ENCODE peak calls at places on chromosomes 4 and X, in six cellular contexts. G, L, X, P, Q and F are unnamed samples.

GRCh38 chrX:150517303-150517896 is 51.0 kb upstream of the MTM1 start:
- DNase-seq in P (no peak), X (no peak), L (no peak), Q (no peak), G (no peak), F (no peak)

GRCh38 chr4:107153228-107153627 is 117.1 kb upstream of the DKK2 start:
- DNase-seq in L (no peak), G (no peak), X (no peak), P (no peak), Q (no peak), F (no peak)

GRCh38 chrX:769796-770195 is 139.2 kb downstream of the SHOX start:
- DNase-seq in G (peak; percentile 50), X (no peak), Q (no peak), L (no peak), P (no peak), F (no peak)

GRCh38 chr4:76307670-76308014 is 1.1 kb downstream of the STBD1 start:
- DNase-seq in P (no peak), G (no peak), L (no peak), X (no peak), Q (peak; percentile 44), F (no peak)

GRCh38 chrX:22699591-22700091 is 300.1 kb upstream of the DDX53 start:
- DNase-seq in G (no peak), P (no peak), Q (no peak), L (no peak), X (no peak), F (no peak)

GRCh38 chrX:45630078-45630477 is 429.4 kb upstream of the DIPK2B start:
- DNase-seq in P (no peak), G (no peak), X (no peak), L (no peak), Q (no peak), F (no peak)

GRCh38 chr4:139521764-139522373 is 34.1 kb downstream of the SETD7 start:
- DNase-seq in P (no peak), G (no peak), L (no peak), Q (no peak), X (no peak), F (no peak)

GRCh38 chr4:105434940-105435339 is 38.9 kb downstream of the PPA2 start:
- DNase-seq in G (no peak), L (no peak), Q (no peak), X (no peak), P (no peak), F (no peak)

GRCh38 chrX:132612990-132613564 is 124.2 kb upstream of the MBNL3 start:
- DNase-seq in G (peak; percentile 49), P (peak; percentile 59), X (peak; percentile 2), L (peak; percentile 10), Q (peak; percentile 37), F (no peak)

GRCh38 chr4:178333355-178333754 is 891.1 kb upstream of the AGA start:
- DNase-seq in Q (no peak), G (no peak), P (no peak), X (no peak), L (no peak), F (no peak)

GRCh38 chrX:144494069-144494468 is 610.2 kb downstream of the UBE2NL start:
- DNase-seq in P (no peak), L (no peak), G (no peak), X (no peak), Q (no peak), F (no peak)

GRCh38 chr4:113634081-113634969 is 127.2 kb downstream of the CAMK2D start:
- DNase-seq in X (no peak), L (no peak), Q (no peak), P (no peak), G (no peak), F (no peak)

GRCh38 chr4:94400191-94400590 is 51.6 kb upstream of the PDLIM5 start:
- DNase-seq in P (no peak), X (no peak), Q (no peak), G (no peak), L (no peak), F (no peak)

GRCh38 chr4:5710962-5711478 is at the start of gene EVC:
- DNase-seq in L (peak; percentile 58), X (no peak), P (peak; percentile 66), G (no peak), Q (peak; percentile 84), F (peak; percentile 90)

GRCh38 chr4:126766266-126766665 is 866.5 kb upstream of the INTU start:
- DNase-seq in L (no peak), X (no peak), Q (no peak), P (no peak), G (no peak), F (no peak)

GRCh38 chrX:22134681-22135080 is 102.6 kb downstream of the PHEX start:
- DNase-seq in P (no peak), X (no peak), G (no peak), Q (no peak), L (peak; percentile 76), F (no peak)

GRCh38 chr4:145734576-145735329 is 54.8 kb downstream of the C4orf51 start:
- DNase-seq in G (no peak), P (peak; percentile 56), L (peak; percentile 99), Q (no peak), X (no peak), F (peak; percentile 68)

GRCh38 chr4:6417516-6417915 is 54.9 kb downstream of the PPP2R2C start:
- DNase-seq in G (no peak), X (no peak), L (no peak), Q (no peak), P (no peak), F (no peak)

GRCh38 chrX:150688911-150689451 is 4.2 kb upstream of the MTMR1 start:
- DNase-seq in X (no peak), P (no peak), L (peak; percentile 90), G (no peak), Q (no peak), F (no peak)

GRCh38 chr4:113682730-113683129 is 78.8 kb downstream of the CAMK2D start:
- DNase-seq in P (no peak), Q (no peak), L (peak; percentile 32), G (no peak), X (no peak), F (no peak)

GRCh38 chr4:6885953-6886557 is 23.6 kb upstream of the TBC1D14 start:
- DNase-seq in P (peak; percentile 74), L (peak; percentile 46), X (no peak), Q (peak; percentile 53), G (peak; percentile 56), F (no peak)

GRCh38 chr4:56764775-56765174 is 56.7 kb downstream of the SPINK2 start:
- DNase-seq in X (no peak), G (no peak), L (no peak), Q (no peak), P (no peak), F (no peak)

GRCh38 chrX:22760513-22761057 is 239.2 kb upstream of the DDX53 start:
- DNase-seq in P (no peak), Q (no peak), L (no peak), X (no peak), G (no peak), F (no peak)

GRCh38 chr4:112978691-112979472 is 70.6 kb upstream of the ANK2 start:
- DNase-seq in P (no peak), X (no peak), G (no peak), Q (no peak), L (peak; percentile 95), F (peak; percentile 27)

GRCh38 chr4:7960790-7961655 is 21.4 kb upstream of the AFAP1 start:
- DNase-seq in L (peak; percentile 98), X (no peak), P (no peak), G (no peak), Q (no peak), F (no peak)

GRCh38 chr4:33160126-33160525 is 2440.0 kb downstream of the PCDH7 start:
- DNase-seq in L (no peak), Q (no peak), X (no peak), G (peak; percentile 6), P (no peak), F (no peak)

GRCh38 chr4:185210102-185210981 is 944 bp downstream of the SNX25 start:
- DNase-seq in P (peak; percentile 67), Q (peak; percentile 54), L (peak; percentile 47), X (peak; percentile 26), G (peak; percentile 68), F (peak; percentile 22)

DNA sequence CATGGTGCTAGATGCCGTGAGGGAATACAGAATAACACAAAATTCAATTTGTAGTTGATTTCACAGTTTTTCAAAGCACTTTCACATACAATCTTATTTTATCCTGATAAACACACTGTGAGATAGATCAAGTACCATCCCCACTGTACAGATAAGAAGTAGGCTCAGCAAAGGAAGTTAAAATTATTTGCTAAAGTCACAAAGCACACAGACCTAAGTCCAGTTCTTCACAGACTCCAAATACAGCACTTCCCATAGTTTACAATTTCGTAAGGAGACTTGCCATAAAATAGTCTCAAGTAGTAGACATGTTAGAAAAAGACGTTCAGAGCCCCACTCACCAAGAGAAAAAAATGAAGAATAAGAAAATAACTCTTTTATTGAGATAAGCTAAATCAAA is 7.8 kb upstream of the CUL4B start:
- DNase-seq in Q (no peak), L (no peak), P (no peak), G (no peak), X (no peak), F (no peak)
- H3K4me1 ChIP-seq in Q (no peaks in the 10 kb centered on the region), L (no peaks in the 10 kb centered on the region), P (no peaks in the 10 kb centered on the region), G (no peaks in the 10 kb centered on the region), X (no peaks in the 10 kb centered on the region), F (no peaks in the 10 kb centered on the region)

DNA sequence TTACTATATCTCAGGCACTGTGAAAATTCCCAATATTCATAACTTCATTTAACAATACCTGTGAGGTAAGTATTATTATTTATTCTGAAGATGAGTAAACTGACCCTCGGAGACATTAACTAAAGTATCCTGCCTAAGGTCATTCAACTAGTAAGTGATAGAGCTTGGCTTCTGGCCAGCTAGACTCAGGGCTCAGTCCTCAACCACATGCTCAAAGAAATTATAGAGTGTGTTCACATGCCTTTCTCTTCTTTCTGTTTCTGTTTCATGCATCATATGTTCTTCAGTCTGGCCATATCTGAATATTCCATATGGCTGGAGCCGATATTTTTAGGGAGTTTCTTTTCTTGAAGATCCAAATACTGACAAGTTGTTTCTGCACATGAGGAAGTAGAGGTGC is 44.8 kb downstream of the MMRN1 start:
- DNase-seq in Q (no peak), X (no peak), L (no peak), G (no peak), P (no peak), F (no peak)
- H3K27ac ChIP-seq in Q (no peak overlapping the region), X (no peak overlapping the region), L (no peak overlapping the region), G (no peak overlapping the region), P (no peak overlapping the region), F (no peak overlapping the region)

GRCh38 chr4:122731676-122732075 is 828 bp upstream of the BBS12 start:
- DNase-seq in P (no peak), X (no peak), Q (no peak), L (no peak), G (no peak), F (no peak)
- H3K4me1 ChIP-seq in P (peaks cover 6% of the 10 kb centered on the region), X (peaks cover 14% of the 10 kb centered on the region), Q (peaks cover 12% of the 10 kb centered on the region), L (peaks cover 7% of the 10 kb centered on the region), G (peaks cover 7% of the 10 kb centered on the region), F (peaks cover 7% of the 10 kb centered on the region)

GRCh38 chrX:114842181-114842580 is 175.2 kb downstream of the IL13RA2 start:
- DNase-seq in L (no peak), Q (no peak), P (no peak), X (no peak), G (no peak), F (no peak)
- H3K27ac ChIP-seq in L (no peak overlapping the region), Q (no peak overlapping the region), P (no peak overlapping the region), X (no peak overlapping the region), G (no peak overlapping the region), F (no peak overlapping the region)